ENCODE peak calls at places on chromosomes 13 and 19, in five cellular contexts. One of them, this sample, is unnamed.
A peak's percentile ranks its signal among the peaks of the same experiment; 100 is the strongest.

GRCh38 chr19:13621413-13621812 is 115.1 kb upstream of the CACNA1A start:
- DNase-seq in IMR-90: peak; percentile 96
- DNase-seq in SK-N-SH: no peak
- DNase-seq in K562: no peak
- DNase-seq in A549: peak; percentile 32
- DNase-seq in this sample: peak; percentile 75

GRCh38 chr13:44932171-44932849 is 57.0 kb downstream of the NUFIP1 start:
- DNase-seq in IMR-90: peak; percentile 72
- DNase-seq in K562: no peak
- DNase-seq in SK-N-SH: no peak
- DNase-seq in A549: no peak
- DNase-seq in this sample: no peak

GRCh38 chr19:14347999-14348889 is 33.0 kb upstream of the ADGRE5 start:
- DNase-seq in K562: peak; percentile 91
- DNase-seq in SK-N-SH: peak; percentile 95
- DNase-seq in IMR-90: no peak
- DNase-seq in A549: peak; percentile 50
- DNase-seq in this sample: no peak

GRCh38 chr13:46160474-46161066 is 21.4 kb downstream of the LCP1 start:
- DNase-seq in IMR-90: peak; percentile 54
- DNase-seq in K562: peak; percentile 24
- DNase-seq in SK-N-SH: peak; percentile 75
- DNase-seq in A549: peak; percentile 55
- DNase-seq in this sample: peak; percentile 48

GRCh38 chr13:46352810-46353209 is 34.2 kb downstream of the RUBCNL start:
- DNase-seq in SK-N-SH: no peak
- DNase-seq in IMR-90: no peak
- DNase-seq in K562: no peak
- DNase-seq in A549: no peak
- DNase-seq in this sample: no peak

GRCh38 chr13:45623516-45624090 is 8.1 kb upstream of the ERICH6B start:
- DNase-seq in A549: peak; percentile 27
- DNase-seq in IMR-90: peak; percentile 16
- DNase-seq in SK-N-SH: peak; percentile 39
- DNase-seq in K562: peak; percentile 16
- DNase-seq in this sample: peak; percentile 33

GRCh38 chr19:38799104-38799503 is 10.1 kb downstream of the LGALS7B start:
- DNase-seq in A549: no peak
- DNase-seq in K562: no peak
- DNase-seq in SK-N-SH: no peak
- DNase-seq in IMR-90: peak; percentile 42
- DNase-seq in this sample: no peak

GRCh38 chr19:46000497-46001246 is 5.4 kb downstream of the CCDC61 start:
- DNase-seq in A549: no peak
- DNase-seq in K562: peak; percentile 88
- DNase-seq in SK-N-SH: peak; percentile 95
- DNase-seq in IMR-90: no peak
- DNase-seq in this sample: no peak

GRCh38 chr13:72253754-72254153 is 386.8 kb upstream of the DACH1 start:
- DNase-seq in IMR-90: no peak
- DNase-seq in A549: no peak
- DNase-seq in SK-N-SH: no peak
- DNase-seq in K562: no peak
- DNase-seq in this sample: no peak

GRCh38 chr19:54231077-54231931 is 8.5 kb upstream of the LILRB3 start:
- DNase-seq in IMR-90: peak; percentile 73
- DNase-seq in A549: peak; percentile 82
- DNase-seq in SK-N-SH: peak; percentile 88
- DNase-seq in K562: peak; percentile 87
- DNase-seq in this sample: peak; percentile 81

GRCh38 chr13:77579971-77580370 is 44.5 kb downstream of the SCEL start:
- DNase-seq in SK-N-SH: no peak
- DNase-seq in A549: no peak
- DNase-seq in IMR-90: no peak
- DNase-seq in K562: no peak
- DNase-seq in this sample: no peak

GRCh38 chr19:15452111-15453047 is 2.6 kb upstream of the WIZ start:
- DNase-seq in A549: peak; percentile 86
- DNase-seq in K562: peak; percentile 99
- DNase-seq in SK-N-SH: peak; percentile 98
- DNase-seq in IMR-90: peak; percentile 58
- DNase-seq in this sample: peak; percentile 91

GRCh38 chr19:42295831-42296525 is 6.0 kb upstream of the PRR19 start:
- DNase-seq in SK-N-SH: peak; percentile 88
- DNase-seq in A549: peak; percentile 86
- DNase-seq in K562: peak; percentile 74
- DNase-seq in IMR-90: peak; percentile 41
- DNase-seq in this sample: peak; percentile 61

GRCh38 chr13:33642374-33643065 is 175.4 kb upstream of the RFC3 start:
- DNase-seq in IMR-90: peak; percentile 72
- DNase-seq in K562: no peak
- DNase-seq in SK-N-SH: no peak
- DNase-seq in A549: peak; percentile 87
- DNase-seq in this sample: no peak
- TF ChIP-seq RAD21 in IMR-90: no peak
- TF ChIP-seq RAD21 in K562: no peak
- TF ChIP-seq RAD21 in SK-N-SH: no peak
- TF ChIP-seq RAD21 in A549: no peak
- TF ChIP-seq RAD21 in this sample: no peak

GRCh38 chr19:44943801-44944249 is 1.8 kb downstream of the APOC4 start:
- DNase-seq in K562: peak; percentile 75
- DNase-seq in SK-N-SH: no peak
- DNase-seq in A549: no peak
- DNase-seq in IMR-90: no peak
- DNase-seq in this sample: no peak
- TF ChIP-seq RAD21 in K562: no peak
- TF ChIP-seq RAD21 in SK-N-SH: no peak
- TF ChIP-seq RAD21 in A549: no peak
- TF ChIP-seq RAD21 in IMR-90: no peak
- TF ChIP-seq RAD21 in this sample: no peak

GRCh38 chr13:30113983-30114491 is 193.3 kb downstream of the KATNAL1 start:
- DNase-seq in A549: no peak
- DNase-seq in K562: peak; percentile 13
- DNase-seq in IMR-90: no peak
- DNase-seq in SK-N-SH: no peak
- DNase-seq in this sample: no peak

GRCh38 chr13:30113531-30113930 is 193.8 kb downstream of the KATNAL1 start:
- DNase-seq in A549: no peak
- DNase-seq in IMR-90: no peak
- DNase-seq in SK-N-SH: no peak
- DNase-seq in K562: no peak
- DNase-seq in this sample: no peak

GRCh38 chr13:30116379-30116778 is 191.0 kb downstream of the KATNAL1 start:
- DNase-seq in A549: no peak
- DNase-seq in SK-N-SH: no peak
- DNase-seq in IMR-90: no peak
- DNase-seq in K562: no peak
- DNase-seq in this sample: no peak

GRCh38 chr13:30114586-30115256 is 192.6 kb downstream of the KATNAL1 start:
- DNase-seq in A549: peak; percentile 80
- DNase-seq in K562: peak; percentile 77
- DNase-seq in SK-N-SH: peak; percentile 90
- DNase-seq in IMR-90: peak; percentile 82
- DNase-seq in this sample: peak; percentile 72

DNA sequence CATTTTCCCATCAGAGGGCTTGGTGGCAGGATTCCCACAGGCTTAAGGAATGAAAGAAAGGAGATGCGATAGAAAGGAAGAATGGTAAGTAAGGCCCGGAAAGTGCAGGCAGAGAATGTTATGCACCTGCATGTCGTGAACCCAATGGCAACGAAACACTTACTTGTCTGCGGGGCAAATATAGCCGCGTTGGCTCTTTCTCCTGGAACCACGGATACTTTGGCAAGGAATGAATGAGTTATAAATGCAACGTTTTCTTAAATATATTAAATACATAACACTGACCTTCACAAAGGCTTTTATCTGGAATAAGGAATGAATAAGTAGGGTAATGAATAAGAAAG is 192.1 kb downstream of the KATNAL1 start:
- DNase-seq in A549: no peak
- DNase-seq in IMR-90: no peak
- DNase-seq in K562: no peak
- DNase-seq in SK-N-SH: no peak
- DNase-seq in this sample: no peak
- TF ChIP-seq RAD21 in A549: no peak
- TF ChIP-seq RAD21 in IMR-90: no peak
- TF ChIP-seq RAD21 in K562: no peak
- TF ChIP-seq RAD21 in SK-N-SH: no peak
- TF ChIP-seq RAD21 in this sample: no peak

DNA sequence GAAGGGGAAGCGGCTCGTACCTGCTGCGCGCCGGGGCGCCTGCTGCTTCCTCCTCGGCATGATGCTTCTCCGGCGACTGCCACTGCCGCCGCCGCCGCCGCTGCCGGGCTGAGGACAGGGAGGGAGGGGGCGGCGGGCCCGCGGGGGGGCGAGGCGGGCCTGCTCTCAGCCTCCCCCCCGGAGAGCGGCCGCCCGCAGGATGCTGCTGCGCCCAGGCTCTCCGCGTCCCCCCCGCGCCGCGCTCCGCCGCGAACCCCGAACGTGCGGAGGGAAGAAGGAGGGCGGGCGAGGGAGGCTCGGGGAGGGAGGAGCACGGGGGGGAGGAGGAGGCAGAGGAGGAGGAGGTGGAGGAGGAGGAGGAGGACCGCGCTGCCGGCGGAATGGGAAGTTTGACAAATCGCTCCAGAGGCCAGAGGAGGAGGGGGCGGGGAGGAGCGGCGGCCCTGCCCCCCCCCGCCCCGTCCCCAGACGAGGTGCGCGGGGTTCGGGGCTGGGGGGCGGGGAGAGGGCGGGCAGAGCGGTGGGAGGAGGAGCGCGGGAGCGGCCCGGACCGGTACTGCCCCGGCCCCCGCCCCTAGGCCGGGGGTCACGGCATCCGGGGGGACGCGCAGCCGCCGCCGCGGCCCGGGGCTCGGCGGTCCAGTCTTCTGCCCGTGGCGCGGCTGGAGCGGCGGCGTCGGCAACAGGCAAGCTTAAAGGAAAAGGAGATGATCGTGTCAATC is at the start of gene TSHZ3:
- DNase-seq in K562: peak; percentile 49
- DNase-seq in A549: peak; percentile 78
- DNase-seq in IMR-90: peak; percentile 87
- DNase-seq in SK-N-SH: peak; percentile 89
- DNase-seq in this sample: no peak
- TF ChIP-seq RAD21 in K562: no peak
- TF ChIP-seq RAD21 in A549: no peak
- TF ChIP-seq RAD21 in IMR-90: no peak
- TF ChIP-seq RAD21 in SK-N-SH: no peak
- TF ChIP-seq RAD21 in this sample: no peak

DNA sequence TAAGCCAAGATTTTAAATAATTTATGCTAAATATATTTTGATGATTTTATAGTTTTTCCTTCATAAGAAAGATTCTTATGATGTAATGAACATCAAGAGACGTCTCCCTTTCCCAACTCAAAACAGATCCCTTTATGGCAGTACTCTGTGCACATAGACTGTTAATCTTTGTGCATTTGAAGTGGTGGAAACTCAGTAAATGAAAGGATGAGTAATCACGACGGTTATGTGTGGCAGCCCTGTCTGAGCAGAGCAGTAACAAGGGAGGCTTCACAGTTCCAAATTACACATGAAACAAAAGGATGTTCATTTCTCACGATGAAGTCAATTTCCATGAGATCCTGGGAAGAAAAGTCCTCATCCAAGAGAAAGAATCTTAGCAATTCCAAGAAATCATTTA is 498.1 kb downstream of the KLF5 start:
- DNase-seq in SK-N-SH: no peak
- DNase-seq in IMR-90: no peak
- DNase-seq in A549: no peak
- DNase-seq in K562: no peak
- DNase-seq in this sample: no peak
- TF ChIP-seq RAD21 in SK-N-SH: no peak
- TF ChIP-seq RAD21 in IMR-90: no peak
- TF ChIP-seq RAD21 in A549: no peak
- TF ChIP-seq RAD21 in K562: no peak
- TF ChIP-seq RAD21 in this sample: no peak

GRCh38 chr19:35042056-35042730 is 672 bp downstream of the HPN start:
- DNase-seq in K562: no peak
- DNase-seq in SK-N-SH: no peak
- DNase-seq in IMR-90: no peak
- DNase-seq in A549: no peak
- DNase-seq in this sample: no peak

GRCh38 chr19:35044317-35045117 is 3.0 kb downstream of the HPN start:
- DNase-seq in A549: peak; percentile 76
- DNase-seq in IMR-90: peak; percentile 43
- DNase-seq in K562: peak; percentile 80
- DNase-seq in SK-N-SH: peak; percentile 85
- DNase-seq in this sample: no peak

GRCh38 chr19:35042954-35043604 is 1.6 kb downstream of the HPN start:
- DNase-seq in SK-N-SH: no peak
- DNase-seq in A549: no peak
- DNase-seq in IMR-90: no peak
- DNase-seq in K562: no peak
- DNase-seq in this sample: no peak

GRCh38 chr19:35045667-35046300 is 4.3 kb downstream of the HPN start:
- DNase-seq in SK-N-SH: peak; percentile 51
- DNase-seq in A549: peak; percentile 81
- DNase-seq in IMR-90: peak; percentile 28
- DNase-seq in K562: peak; percentile 59
- DNase-seq in this sample: no peak

GRCh38 chr19:35043906-35044305 is 2.4 kb downstream of the HPN start:
- DNase-seq in K562: no peak
- DNase-seq in A549: no peak
- DNase-seq in SK-N-SH: no peak
- DNase-seq in IMR-90: no peak
- DNase-seq in this sample: no peak
- TF ChIP-seq RAD21 in K562: no peak
- TF ChIP-seq RAD21 in A549: no peak
- TF ChIP-seq RAD21 in SK-N-SH: no peak
- TF ChIP-seq RAD21 in IMR-90: no peak
- TF ChIP-seq RAD21 in this sample: no peak

GRCh38 chr19:11463391-11463790 is 17.5 kb downstream of the ELAVL3 start:
- DNase-seq in IMR-90: no peak
- DNase-seq in K562: no peak
- DNase-seq in A549: no peak
- DNase-seq in SK-N-SH: no peak
- DNase-seq in this sample: no peak
- TF ChIP-seq RAD21 in IMR-90: no peak
- TF ChIP-seq RAD21 in K562: no peak
- TF ChIP-seq RAD21 in A549: no peak
- TF ChIP-seq RAD21 in SK-N-SH: no peak
- TF ChIP-seq RAD21 in this sample: no peak

DNA sequence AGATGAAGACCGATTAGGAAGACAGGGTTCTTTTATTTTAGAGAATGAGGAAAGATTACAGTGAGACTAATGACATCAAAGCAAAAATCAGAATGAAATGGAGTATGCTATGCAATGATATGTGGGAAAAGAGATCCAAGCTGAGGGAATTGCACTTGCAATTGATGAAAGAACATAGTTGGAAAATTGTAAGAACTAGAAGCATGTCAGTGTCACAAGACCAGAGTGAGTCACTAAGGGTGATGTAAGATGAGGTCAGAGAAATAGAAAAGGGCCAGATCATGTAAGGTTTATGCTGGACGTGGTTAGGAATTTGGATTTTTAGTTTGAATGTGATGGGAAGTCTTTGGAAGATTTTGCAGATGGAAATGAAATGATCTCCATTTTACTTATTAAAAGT is 1937.3 kb downstream of the OLFM4 start:
- DNase-seq in SK-N-SH: no peak
- DNase-seq in IMR-90: no peak
- DNase-seq in A549: no peak
- DNase-seq in K562: no peak
- DNase-seq in this sample: no peak
- TF ChIP-seq RAD21 in SK-N-SH: no peak
- TF ChIP-seq RAD21 in IMR-90: no peak
- TF ChIP-seq RAD21 in A549: no peak
- TF ChIP-seq RAD21 in K562: no peak
- TF ChIP-seq RAD21 in this sample: no peak